ENCODE peak calls at places on chromosomes 12 and 14, in six cellular contexts. D is HCT116, M is HepG2, E is GM12878, C is SK-N-SH, G is K562. U is an unnamed sample.

GRCh38 chr12:104723895-104724294 is 234.2 kb downstream of the SLC41A2 start:
- DNase-seq in E (no peak), M (no peak), D (no peak), G (no peak), C (no peak), U (no peak)

GRCh38 chr12:26817183-26817591 is 15.8 kb downstream of the ITPR2 start:
- DNase-seq in C (no peak), G (no peak), M (no peak), E (no peak), D (no peak), U (no peak)

GRCh38 chr12:122790393-122791075 is 16.2 kb downstream of the CCDC62 start:
- DNase-seq in G (no peak), M (no peak), D (no peak), E (no peak), C (no peak), U (no peak)

GRCh38 chr12:50440288-50440687 is 39.6 kb downstream of the LARP4 start:
- DNase-seq in E (no peak), G (no peak), M (no peak), D (no peak), C (no peak), U (no peak)

GRCh38 chr12:49019435-49020317 is 1.1 kb upstream of the PRKAG1 start:
- DNase-seq in E (no peak), D (no peak), G (peak; percentile 81), C (peak; percentile 74), M (peak; percentile 39), U (no peak)

GRCh38 chr14:94542811-94543449 is 18.3 kb upstream of the SERPINA4 start:
- DNase-seq in C (no peak), G (no peak), E (no peak), M (no peak), D (no peak), U (no peak)

GRCh38 chr12:63764481-63764880 is 15.2 kb upstream of the RXYLT1 start:
- DNase-seq in M (no peak), G (no peak), E (no peak), C (no peak), D (no peak), U (no peak)

GRCh38 chr12:105177208-105177607 is 58.8 kb downstream of the APPL2 start:
- DNase-seq in C (no peak), E (no peak), D (no peak), M (no peak), G (no peak), U (no peak)

GRCh38 chr14:74941676-74942097 is 13.7 kb downstream of the PGF start:
- DNase-seq in D (no peak), C (no peak), E (no peak), G (peak; percentile 56), M (no peak), U (no peak)

GRCh38 chr14:96940009-96940408 is 142.8 kb downstream of the VRK1 start:
- DNase-seq in D (no peak), C (no peak), G (peak; percentile 55), M (peak; percentile 16), E (no peak), U (peak; percentile 54)

GRCh38 chr14:89773644-89774316 is 180.8 kb downstream of the EFCAB11 start:
- DNase-seq in D (no peak), E (peak; percentile 56), G (peak; percentile 6), C (no peak), M (peak; percentile 61), U (peak; percentile 10)

GRCh38 chr14:68807148-68807600 is 14.3 kb upstream of the ZFP36L1 start:
- DNase-seq in C (peak; percentile 71), D (no peak), M (peak; percentile 58), G (peak; percentile 65), E (no peak), U (peak; percentile 94)

GRCh38 chr12:68319988-68320623 is 12.1 kb downstream of the MDM1 start:
- DNase-seq in E (no peak), G (peak; percentile 40), C (no peak), M (no peak), D (no peak), U (no peak)

GRCh38 chr12:52215587-52216031 is 17.4 kb upstream of the KRT7 start:
- DNase-seq in C (peak; percentile 74), E (no peak), M (peak; percentile 72), G (peak; percentile 12), D (peak; percentile 64), U (no peak)

GRCh38 chr14:103361868-103362267 is 23.3 kb upstream of the MARK3 start:
- DNase-seq in C (no peak), M (peak; percentile 80), D (peak; percentile 63), E (no peak), G (peak; percentile 33), U (no peak)

GRCh38 chr12:32365473-32366064 is 33.8 kb upstream of the FGD4 start:
- DNase-seq in G (peak; percentile 75), D (peak; percentile 58), C (peak; percentile 55), E (peak; percentile 8), M (peak; percentile 64), U (peak; percentile 81)

GRCh38 chr14:102824832-102825231 is 47.6 kb downstream of the TRAF3 start:
- DNase-seq in G (no peak), D (no peak), C (no peak), M (no peak), E (no peak), U (no peak)

GRCh38 chr14:72604133-72604532 is 289.8 kb downstream of the DPF3 start:
- DNase-seq in G (no peak), E (no peak), C (no peak), M (no peak), D (no peak), U (no peak)

GRCh38 chr14:93045211-93045674 is 70.5 kb downstream of the ITPK1 start:
- DNase-seq in G (peak; percentile 35), C (no peak), M (peak; percentile 65), E (no peak), D (no peak), U (no peak)

GRCh38 chr12:117042171-117042809 is 56.9 kb downstream of the TESC start:
- DNase-seq in E (no peak), C (no peak), D (no peak), G (peak; percentile 98), M (peak; percentile 45), U (no peak)

GRCh38 chr14:105538481-105539049 is 12.2 kb downstream of the TMEM121 start:
- DNase-seq in M (no peak), C (no peak), E (no peak), G (no peak), D (no peak), U (no peak)
- TF ChIP-seq JUND in M (no peak), C (no peak), E (no peak), G (no peak), D (no peak), U (no peak)

DNA sequence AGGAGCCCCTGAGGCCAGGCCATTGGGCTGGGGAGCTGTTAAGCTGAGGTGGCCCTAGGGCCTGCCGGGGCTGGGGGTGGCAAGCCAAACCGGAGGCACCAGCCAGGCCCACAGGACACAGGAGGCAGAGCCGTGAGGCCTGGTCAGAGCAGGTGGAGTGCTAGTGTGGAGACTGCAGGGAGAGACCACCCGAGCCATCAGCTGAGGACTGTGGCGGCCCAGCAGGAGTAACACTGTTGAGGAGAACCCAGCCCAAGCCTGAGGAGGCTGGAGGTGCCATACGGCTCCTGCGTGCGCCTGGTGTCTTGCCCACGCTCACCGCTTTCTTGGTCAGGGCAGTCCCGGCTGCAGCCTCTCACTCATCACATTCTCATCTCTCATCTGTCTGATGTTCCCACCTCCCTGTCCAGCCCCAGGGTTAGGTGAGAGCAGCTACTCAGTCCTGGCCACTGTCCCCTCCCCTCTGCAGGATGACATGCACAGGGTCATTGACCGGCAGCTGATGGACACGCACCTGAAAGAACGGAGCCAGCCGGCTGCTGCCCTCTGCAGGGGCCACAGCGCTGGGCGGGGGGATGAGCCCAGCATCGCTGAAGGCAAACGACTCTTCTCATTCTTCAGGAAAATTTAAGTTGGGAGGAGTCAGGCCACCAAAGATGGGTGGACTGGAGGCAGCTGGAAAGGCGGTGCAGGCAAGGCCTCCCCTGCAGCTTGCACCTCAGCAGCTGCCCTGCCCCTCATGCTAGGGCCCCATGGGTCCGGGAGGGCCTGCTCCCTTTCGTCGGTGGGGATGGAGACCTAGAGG is 23.8 kb downstream of the RAB35 start:
- DNase-seq in D (no peak), G (no peak), M (peak; percentile 32), E (no peak), C (no peak), U (no peak)
- TF ChIP-seq JUND in D (no peak), G (no peak), M (no peak), E (no peak), C (no peak), U (no peak)

GRCh38 chr14:100030441-100031153 is 34.6 kb upstream of the EVL start:
- DNase-seq in D (no peak), C (no peak), G (no peak), E (no peak), M (no peak), U (no peak)

GRCh38 chr14:100035700-100036099 is 29.5 kb upstream of the EVL start:
- DNase-seq in D (no peak), E (no peak), G (no peak), C (no peak), M (no peak), U (no peak)

GRCh38 chr14:100031506-100032281 is 33.5 kb upstream of the EVL start:
- DNase-seq in D (peak; percentile 71), G (no peak), E (no peak), M (no peak), C (no peak), U (peak; percentile 74)

GRCh38 chr14:100033347-100034052 is 31.7 kb upstream of the EVL start:
- DNase-seq in E (no peak), C (no peak), M (no peak), D (no peak), G (no peak), U (no peak)

DNA sequence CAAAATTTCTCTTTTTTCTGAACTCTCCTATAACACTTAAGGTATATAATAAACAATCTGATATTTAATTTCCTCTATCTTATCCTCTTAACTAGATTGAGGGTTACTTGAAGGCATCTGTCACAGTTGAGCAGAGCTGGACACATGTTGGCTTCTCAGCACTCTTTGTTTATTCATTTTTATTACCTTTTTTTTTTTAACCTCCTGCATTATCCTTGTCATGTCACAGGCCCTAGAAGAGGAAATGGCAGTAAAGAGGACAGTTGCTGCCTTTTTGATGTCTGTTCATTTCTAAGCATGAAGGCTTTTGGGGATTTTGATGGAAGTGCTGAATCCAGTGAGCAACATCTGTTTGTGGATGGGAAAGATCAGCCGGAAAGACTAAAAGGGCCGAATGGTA is 32.5 kb upstream of the EVL start:
- DNase-seq in E (no peak), G (no peak), M (no peak), C (no peak), D (no peak), U (no peak)
- TF ChIP-seq JUND in E (no peak), G (no peak), M (no peak), C (no peak), D (no peak), U (no peak)

DNA sequence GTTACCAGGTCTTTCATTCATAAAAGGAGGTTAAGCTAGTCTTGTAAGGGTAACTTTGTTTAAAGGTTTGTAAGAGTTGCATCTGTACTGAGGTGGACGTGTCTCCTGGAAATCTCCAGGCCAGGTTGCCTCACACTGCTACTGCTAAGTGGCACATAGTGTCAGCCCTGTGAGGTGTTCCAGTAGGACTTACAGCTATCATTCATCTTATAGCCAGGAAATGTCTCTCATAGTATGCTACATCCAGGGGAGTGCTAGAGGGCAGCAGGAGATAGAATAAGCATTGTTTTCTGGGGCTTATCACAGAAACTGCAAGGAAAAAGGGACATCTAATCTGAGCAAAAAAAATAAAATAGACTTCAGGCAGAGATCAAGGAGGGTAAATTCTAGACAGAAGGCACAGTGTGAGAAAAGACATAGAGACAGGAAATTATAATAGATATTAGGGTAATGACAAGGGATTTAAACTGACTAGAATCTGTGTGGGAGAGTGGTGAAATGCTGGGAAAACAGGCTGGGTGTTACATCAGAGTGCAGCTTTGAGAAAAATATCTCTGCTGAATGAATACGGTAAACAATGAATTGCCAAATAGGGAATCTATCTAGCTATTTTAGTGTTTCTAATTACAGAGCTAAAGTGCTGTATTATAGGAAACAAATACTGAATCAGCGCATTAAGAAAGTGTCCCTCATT is 205.0 kb upstream of the ABCD2 start:
- DNase-seq in D (no peak), G (no peak), M (peak; percentile 6), C (peak; percentile 7), E (no peak), U (no peak)
- TF ChIP-seq JUND in D (no peak), G (no peak), M (no peak), C (no peak), E (no peak), U (no peak)

U was measured in T47D.